ENCODE peak calls at places on chromosomes 1 and 21, in four cellular contexts. One of them, this sample, is unnamed.

GRCh38 chr1:239511865-239512264 is 125.5 kb downstream of the CHRM3 start:
- DNase-seq in GOT3: no peak
- DNase-seq in RWPE1: no peak
- DNase-seq in GM19239: no peak
- DNase-seq in this sample: no peak

GRCh38 chr1:180966310-180966709 is 53.6 kb downstream of the KIAA1614 start:
- DNase-seq in GOT3: no peak
- DNase-seq in RWPE1: no peak
- DNase-seq in GM19239: no peak
- DNase-seq in this sample: no peak

GRCh38 chr1:204571631-204572030 is 55.4 kb downstream of the MDM4 start:
- DNase-seq in GOT3: no peak
- DNase-seq in RWPE1: no peak
- DNase-seq in GM19239: no peak
- DNase-seq in this sample: no peak

GRCh38 chr1:214637722-214638473 is 34.9 kb downstream of the CENPF start:
- DNase-seq in GOT3: no peak
- DNase-seq in RWPE1: peak
- DNase-seq in GM19239: no peak
- DNase-seq in this sample: peak

GRCh38 chr1:24558902-24559791 is 3.3 kb downstream of the NCMAP start:
- DNase-seq in GOT3: peak
- DNase-seq in RWPE1: no peak
- DNase-seq in GM19239: no peak
- DNase-seq in this sample: no peak

GRCh38 chr1:240706150-240706904 is 94.4 kb upstream of the GREM2 start:
- DNase-seq in GOT3: no peak
- DNase-seq in RWPE1: no peak
- DNase-seq in GM19239: no peak
- DNase-seq in this sample: no peak

GRCh38 chr21:22516230-22516629 is 1518.0 kb downstream of the NCAM2 start:
- DNase-seq in GOT3: no peak
- DNase-seq in RWPE1: no peak
- DNase-seq in GM19239: no peak
- DNase-seq in this sample: no peak

GRCh38 chr1:101257500-101258325 is 20.9 kb downstream of the S1PR1 start:
- DNase-seq in GOT3: no peak
- DNase-seq in RWPE1: no peak
- DNase-seq in GM19239: no peak
- DNase-seq in this sample: peak

GRCh38 chr1:167794043-167794442 is 72.3 kb downstream of the MPZL1 start:
- DNase-seq in GOT3: no peak
- DNase-seq in RWPE1: no peak
- DNase-seq in GM19239: no peak
- DNase-seq in this sample: no peak

GRCh38 chr21:22711636-22712035 is 1713.4 kb downstream of the NCAM2 start:
- DNase-seq in GOT3: no peak
- DNase-seq in RWPE1: no peak
- DNase-seq in GM19239: no peak
- DNase-seq in this sample: no peak

GRCh38 chr1:1889847-1890505 is 911 bp downstream of the GNB1 start:
- DNase-seq in GOT3: no peak
- DNase-seq in RWPE1: peak
- DNase-seq in GM19239: peak
- DNase-seq in this sample: peak

GRCh38 chr1:36222481-36223372 is 1.5 kb upstream of the THRAP3 start:
- DNase-seq in GOT3: no peak
- DNase-seq in RWPE1: no peak
- DNase-seq in GM19239: no peak
- DNase-seq in this sample: no peak

GRCh38 chr1:153404768-153405167 is 11.6 kb upstream of the S100A7A start:
- DNase-seq in GOT3: no peak
- DNase-seq in RWPE1: peak
- DNase-seq in GM19239: peak
- DNase-seq in this sample: peak

GRCh38 chr1:58704616-58705021 is 4.8 kb upstream of the MYSM1 start:
- DNase-seq in GOT3: no peak
- DNase-seq in RWPE1: no peak
- DNase-seq in GM19239: no peak
- DNase-seq in this sample: no peak

GRCh38 chr1:30752651-30752908 is 5.0 kb downstream of the LAPTM5 start:
- DNase-seq in GOT3: no peak
- DNase-seq in RWPE1: no peak
- DNase-seq in GM19239: no peak
- DNase-seq in this sample: no peak

GRCh38 chr1:182080040-182080439 is 18.5 kb upstream of the ZNF648 start:
- DNase-seq in GOT3: no peak
- DNase-seq in RWPE1: no peak
- DNase-seq in GM19239: no peak
- DNase-seq in this sample: no peak

GRCh38 chr1:83985048-83985447 is 13.9 kb downstream of the TTLL7 start:
- DNase-seq in GOT3: no peak
- DNase-seq in RWPE1: no peak
- DNase-seq in GM19239: no peak
- DNase-seq in this sample: no peak

GRCh38 chr21:44618504-44618903 is 6.6 kb downstream of the KRTAP10-8 start:
- DNase-seq in GOT3: no peak
- DNase-seq in RWPE1: no peak
- DNase-seq in GM19239: no peak
- DNase-seq in this sample: peak

GRCh38 chr1:90557706-90558105 is 159.4 kb downstream of the BARHL2 start:
- DNase-seq in GOT3: no peak
- DNase-seq in RWPE1: no peak
- DNase-seq in GM19239: no peak
- DNase-seq in this sample: no peak

GRCh38 chr1:97441966-97442365 is 478.9 kb downstream of the DPYD start:
- DNase-seq in GOT3: no peak
- DNase-seq in RWPE1: no peak
- DNase-seq in GM19239: no peak
- DNase-seq in this sample: no peak

GRCh38 chr21:33042812-33043211 is 17.1 kb downstream of the OLIG2 start:
- DNase-seq in GOT3: no peak
- DNase-seq in RWPE1: peak
- DNase-seq in GM19239: no peak
- DNase-seq in this sample: no peak

This sample was measured in activated CD4-positive, alpha-beta T cell treated with anti-CD3 and anti-CD28 coated beads for 36 hours.